ENCODE peak calls at places on chromosomes 13 and 19, in ten cellular contexts. Z, S, U, P, L, H, M, F, J and Y are unnamed samples.

GRCh38 chr19:589693-590395 is at the start of gene HCN2:
- DNase-seq in Z (no peak), S (no peak), U (no peak), P (peak), L (no peak), H (no peak), M (no peak), F (no peak), J (no peak), Y (no peak)

GRCh38 chr19:53102186-53102585 is 1.0 kb downstream of the ZNF160 start:
- DNase-seq in Z (no peak), S (no peak), U (no peak), P (no peak), L (no peak), H (no peak), M (no peak), F (no peak), J (no peak), Y (no peak)

GRCh38 chr13:49444517-49445395 is 682 bp downstream of the SETDB2 start:
- DNase-seq in Z (no peak), S (peak), U (peak), P (peak), L (no peak), H (no peak), M (peak), F (no peak), J (no peak), Y (peak)

GRCh38 chr19:51071006-51071405 is 6.1 kb upstream of the KLK13 start:
- DNase-seq in Z (no peak), S (no peak), U (no peak), P (no peak), L (no peak), H (no peak), M (no peak), F (no peak), J (no peak), Y (no peak)

GRCh38 chr13:41648314-41648935 is 191.1 kb downstream of the RGCC start:
- DNase-seq in Z (no peak), S (no peak), U (no peak), P (no peak), L (no peak), H (no peak), M (no peak), F (no peak), J (no peak), Y (no peak)

GRCh38 chr19:50553134-50553703 is 15.0 kb downstream of the LRRC4B start:
- DNase-seq in Z (no peak), S (no peak), U (no peak), P (no peak), L (no peak), H (no peak), M (no peak), F (no peak), J (no peak), Y (no peak)

GRCh38 chr13:26558074-26558805 is 757 bp downstream of the WASF3 start:
- DNase-seq in Z (peak), S (peak), U (no peak), P (peak), L (peak), H (peak), M (no peak), F (peak), J (peak), Y (no peak)

GRCh38 chr13:60392136-60392535 is 4.9 kb upstream of the TDRD3 start:
- DNase-seq in Z (no peak), S (no peak), U (no peak), P (no peak), L (no peak), H (no peak), M (no peak), F (no peak), J (no peak), Y (no peak)

GRCh38 chr19:35510626-35510964 is 2.9 kb downstream of the DMKN start:
- DNase-seq in Z (no peak), S (no peak), U (no peak), P (no peak), L (no peak), H (no peak), M (no peak), F (no peak), J (no peak), Y (no peak)